ENCODE peak calls at places on chromosomes 13 and 19, in seven cellular contexts. Y is GM12891; I is activated B cell treated with CpG ODN at 0.5 μM for 24 hours; J is HTR-8/SVneo; L is activated T-cell treated with anti-CD3 and anti-CD28 coated beads, Interleukin-2, amount 50 U/mL, for 4 hours; P is LNCaP clone FGC; E is pons. U is an unnamed sample.

GRCh38 chr19:39481229-39481545 is 549 bp downstream of the TIMM50 start:
- DNase-seq in E (no peak), J (no peak), I (no peak), P (no peak), Y (no peak), L (no peak), U (no peak)

GRCh38 chr13:32086791-32087441 is 55.3 kb downstream of the FRY start:
- DNase-seq in Y (no peak), P (peak), L (no peak), J (no peak), E (no peak), I (no peak), U (no peak)

GRCh38 chr19:13053238-13053637 is 49.4 kb downstream of the LYL1 start:
- DNase-seq in I (no peak), J (no peak), P (no peak), Y (no peak), L (no peak), E (no peak), U (no peak)

GRCh38 chr19:1318678-1319471 is 33.2 kb downstream of the EFNA2 start:
- DNase-seq in Y (no peak), P (no peak), E (no peak), L (no peak), I (no peak), J (no peak), U (no peak)

GRCh38 chr19:16273005-16273404 is 51.6 kb upstream of the KLF2 start:
- DNase-seq in J (no peak), E (no peak), L (no peak), P (no peak), I (no peak), Y (no peak), U (no peak)

GRCh38 chr19:16113727-16114126 is 2.0 kb downstream of the RAB8A start:
- DNase-seq in L (no peak), Y (no peak), E (peak), P (no peak), I (no peak), J (no peak), U (no peak)

GRCh38 chr19:5397804-5398692 is 57.2 kb upstream of the ZNRF4 start:
- DNase-seq in I (no peak), E (no peak), P (no peak), Y (peak), J (no peak), L (no peak), U (no peak)

GRCh38 chr19:14476307-14476662 is 1.1 kb upstream of the PTGER1 start:
- DNase-seq in L (no peak), E (no peak), Y (no peak), P (no peak), I (no peak), J (no peak), U (no peak)

GRCh38 chr13:97512732-97513131 is 78.8 kb downstream of the RAP2A start:
- DNase-seq in P (no peak), E (no peak), L (no peak), J (no peak), I (no peak), Y (no peak), U (no peak)

GRCh38 chr13:78909276-78909675 is 250.3 kb upstream of the OBI1 start:
- DNase-seq in Y (no peak), P (no peak), E (no peak), I (no peak), J (no peak), L (no peak), U (no peak)

GRCh38 chr19:57813919-57814504 is 701 bp downstream of the ZNF552 start:
- DNase-seq in Y (no peak), E (no peak), P (no peak), I (no peak), L (no peak), J (no peak), U (no peak)

GRCh38 chr19:40355975-40356680 is 7.6 kb downstream of the PLD3 start:
- DNase-seq in E (no peak), I (no peak), L (no peak), Y (no peak), J (no peak), P (no peak), U (no peak)

GRCh38 chr19:18090545-18091216 is 3.9 kb upstream of the IL12RB1 start:
- DNase-seq in P (no peak), Y (no peak), E (no peak), I (no peak), J (no peak), L (no peak), U (no peak)

GRCh38 chr13:113585828-113586355 is 1.3 kb downstream of the TFDP1 start:
- DNase-seq in J (no peak), E (no peak), P (no peak), Y (no peak), L (no peak), I (no peak), U (no peak)

GRCh38 chr13:111335263-111335662 is 14.8 kb downstream of the TEX29 start:
- DNase-seq in J (no peak), P (no peak), L (no peak), Y (no peak), E (no peak), I (no peak), U (no peak)